ENCODE peak calls at places on chromosomes 13 and 19, in four cellular contexts. H, P, L and D are unnamed samples. For H3K9me3 and H3K36me3, the result is how much of the 10 kb centered on the place peaks cover.

GRCh38 chr19:33398361-33399060 is 25.0 kb downstream of the CEBPG start:
- DNase-seq in H (no peak), P (peak), L (no peak), D (peak)

GRCh38 chr13:44649834-44650233 is 73.7 kb upstream of the TSC22D1 start:
- DNase-seq in H (no peak), P (no peak), L (no peak), D (no peak)

GRCh38 chr13:112974676-112975075 is 5.7 kb downstream of the MCF2L start:
- DNase-seq in H (no peak), P (no peak), L (no peak), D (no peak)

GRCh38 chr19:49119411-49120324 is at the start of gene PPFIA3:
- DNase-seq in H (peak), P (peak), L (no peak), D (peak)

GRCh38 chr19:29545866-29546582 is 20.2 kb downstream of the VSTM2B start:
- DNase-seq in H (no peak), P (no peak), L (no peak), D (peak)

GRCh38 chr13:40974460-40975407 is 44.4 kb downstream of the ELF1 start:
- DNase-seq in H (no peak), P (no peak), L (no peak), D (no peak)

GRCh38 chr19:17996826-17997316 is 11.1 kb upstream of the ARRDC2 start:
- DNase-seq in H (peak), P (peak), L (peak), D (peak)

GRCh38 chr13:32381539-32381938 is 46.4 kb downstream of the N4BP2L1 start:
- DNase-seq in H (no peak), P (no peak), L (no peak), D (no peak)

GRCh38 chr13:50125306-50125555 is 110.0 kb downstream of the KCNRG start:
- DNase-seq in H (no peak), P (no peak), L (no peak), D (no peak)

GRCh38 chr13:57918913-57919312 is 287.4 kb downstream of the PCDH17 start:
- DNase-seq in H (no peak), P (no peak), L (no peak), D (no peak)

GRCh38 chr13:52846567-52847321 is 1.7 kb downstream of the PCDH8 start:
- DNase-seq in H (no peak), P (peak), L (no peak), D (no peak)

GRCh38 chr13:40564342-40564997 is 102.0 kb downstream of the FOXO1 start:
- DNase-seq in H (no peak), P (no peak), L (no peak), D (no peak)

GRCh38 chr13:111326621-111326965 is 6.2 kb downstream of the TEX29 start:
- DNase-seq in H (no peak), P (no peak), L (no peak), D (no peak)

GRCh38 chr13:101390461-101390860 is 25.8 kb downstream of the NALCN start:
- DNase-seq in H (no peak), P (no peak), L (no peak), D (no peak)

GRCh38 chr13:31742102-31742695 is 2.9 kb downstream of the RXFP2 start:
- DNase-seq in H (peak), P (peak), L (no peak), D (peak)

GRCh38 chr19:18220632-18221275 is 5.5 kb downstream of the PDE4C start:
- DNase-seq in H (no peak), P (no peak), L (no peak), D (no peak)

GRCh38 chr13:93775507-93776108 is 549.0 kb downstream of the GPC6 start:
- DNase-seq in H (no peak), P (no peak), L (no peak), D (no peak)

GRCh38 chr19:5338661-5339469 is 1.7 kb downstream of the PTPRS start:
- DNase-seq in H (no peak), P (no peak), L (no peak), D (no peak)

GRCh38 chr13:41613984-41614581 is 156.7 kb downstream of the RGCC start:
- DNase-seq in H (no peak), P (peak), L (no peak), D (peak)

GRCh38 chr13:43580280-43580679 is 206.5 kb downstream of the ENOX1 start:
- DNase-seq in H (no peak), P (no peak), L (no peak), D (no peak)

GRCh38 chr13:60265566-60265965 is 101.8 kb upstream of the DIAPH3 start:
- DNase-seq in H (no peak), P (no peak), L (no peak), D (no peak)
- H3K9me3 ChIP-seq in H (under half), P (under half), L (under half), D (under half)

GRCh38 chr19:45400192-45400591 is 4.7 kb downstream of the PPP1R13L start:
- DNase-seq in H (no peak), P (no peak), L (peak), D (no peak)

GRCh38 chr19:45391871-45392665 is 12.8 kb downstream of the PPP1R13L start:
- DNase-seq in H (no peak), P (no peak), L (no peak), D (no peak)

GRCh38 chr19:45395524-45396388 is 9.1 kb downstream of the PPP1R13L start:
- DNase-seq in H (no peak), P (no peak), L (no peak), D (no peak)

GRCh38 chr19:45391346-45391745 is 13.5 kb downstream of the PPP1R13L start:
- DNase-seq in H (no peak), P (no peak), L (no peak), D (no peak)

DNA sequence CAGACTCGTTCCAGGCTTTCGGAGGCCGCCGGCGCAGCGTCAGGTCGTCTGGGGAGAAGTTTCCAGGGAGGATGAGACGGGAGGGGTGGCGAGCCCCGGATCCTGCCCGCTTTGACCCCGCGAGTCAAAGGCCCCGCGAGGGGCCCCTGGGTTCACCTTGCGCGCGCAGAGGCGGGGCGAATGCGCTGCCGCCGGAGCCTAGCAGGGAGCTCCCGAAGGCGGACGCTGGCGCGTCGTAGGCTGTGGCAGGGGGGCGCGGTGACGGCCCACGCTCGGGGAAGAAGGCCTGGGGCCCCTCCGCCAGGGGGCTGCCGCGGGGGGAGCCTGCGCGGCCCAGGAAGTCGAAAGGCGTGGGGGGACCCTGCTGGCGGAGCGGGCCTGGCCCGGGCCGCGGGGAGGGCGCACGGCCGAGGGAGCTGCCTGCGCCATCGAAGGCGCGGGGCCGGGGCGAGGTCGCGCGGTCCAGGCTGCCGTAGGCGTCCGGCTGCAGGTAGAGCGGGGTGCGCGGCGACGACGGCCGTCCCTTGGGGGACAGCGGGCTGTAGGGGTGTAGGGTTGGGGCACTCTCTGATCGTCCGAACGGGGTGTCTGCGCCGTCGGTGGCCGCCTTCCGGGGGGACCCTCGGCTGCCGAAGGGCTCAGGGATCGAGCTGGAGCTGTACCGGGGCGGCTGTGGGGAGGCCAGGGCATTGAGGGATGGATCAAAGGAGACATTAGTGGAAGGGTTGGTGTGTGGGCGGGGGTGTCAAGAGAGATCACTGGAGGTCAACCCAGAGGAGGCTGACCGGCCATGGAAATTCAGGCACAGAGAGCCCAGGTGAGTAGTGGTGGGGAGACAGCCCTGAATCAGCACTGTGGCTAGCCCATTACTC is 8.2 kb downstream of the PPP1R13L start:
- DNase-seq in H (no peak), P (no peak), L (no peak), D (no peak)
- H3K36me3 ChIP-seq in H (under half), P (under half), L (under half), D (under half)

GRCh38 chr19:1322198-1322981 is 36.7 kb downstream of the EFNA2 start:
- DNase-seq in H (no peak), P (no peak), L (no peak), D (no peak)
- H3K9me3 ChIP-seq in H (under half), P (under half), L (under half), D (under half)

DNA sequence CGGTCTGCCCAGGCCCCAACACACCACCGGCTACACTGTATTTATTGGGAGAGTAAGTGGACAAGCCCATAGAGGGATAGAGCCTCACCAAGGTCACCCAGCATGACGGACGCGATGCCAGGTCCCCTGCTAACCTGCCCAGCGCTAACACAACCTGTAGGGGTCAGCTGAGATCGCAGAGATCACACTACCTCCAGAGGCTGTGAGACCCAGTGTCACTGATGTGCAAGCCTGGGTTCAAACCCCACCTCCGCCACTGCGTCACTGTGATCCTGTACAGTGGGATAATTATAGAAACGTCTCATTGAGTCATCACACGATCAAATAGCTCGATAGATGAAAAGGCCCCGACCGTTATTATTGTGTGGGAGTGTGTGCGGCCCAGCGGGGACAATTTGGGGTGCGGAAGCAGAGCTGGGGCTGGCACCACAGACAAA is 10.6 kb upstream of the TLE2 start:
- DNase-seq in H (no peak), P (no peak), L (no peak), D (no peak)
- H3K36me3 ChIP-seq in H (under half), P (under half), L (under half), D (under half)

GRCh38 chr19:2854849-2855248 is 12.3 kb upstream of the ZNF556 start:
- DNase-seq in H (no peak), P (no peak), L (no peak), D (no peak)
- H3K9me3 ChIP-seq in H (half or more), P (under half), L (under half), D (half or more)

GRCh38 chr19:7944177-7944761 is 803 bp upstream of the TIMM44 start:
- DNase-seq in H (peak), P (peak), L (peak), D (peak)
- H3K36me3 ChIP-seq in H (under half), P (under half), L (under half), D (under half)

DNA sequence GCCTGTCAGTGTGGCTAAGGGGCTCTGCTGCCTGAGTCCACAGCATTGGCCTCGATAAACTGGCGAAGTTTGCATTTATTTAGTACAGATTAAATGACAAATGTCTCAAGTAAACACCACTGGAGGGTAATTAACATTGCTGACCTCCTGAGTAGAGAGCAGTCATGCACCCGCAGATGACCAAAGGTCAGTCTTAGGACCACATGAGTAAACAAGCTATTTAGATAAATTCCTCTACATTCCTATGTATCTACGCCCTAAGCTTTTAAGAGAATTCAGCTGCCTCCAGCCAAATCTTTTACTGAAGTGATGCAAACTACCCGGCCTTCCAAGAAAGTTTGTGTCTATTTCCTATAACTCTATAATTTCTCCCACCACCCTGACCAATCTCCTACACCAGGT is 22.9 kb downstream of the CD70 start:
- DNase-seq in H (no peak), P (no peak), L (peak), D (no peak)
- H3K9me3 ChIP-seq in H (under half), P (under half), L (under half), D (under half)